ENCODE peak calls at places on chromosome 4, in six cellular contexts. R is neuronal stem cell; G is SW480; X is stimulated activated CD4-positive, alpha-beta T cell treated with anti-CD3 and anti-CD28 coated beads, Interleukin-15, amount 100 ng/mL, for 1 hour; Z is tibial artery; V is activated T-cell treated with anti-CD3 and anti-CD28 coated beads for 1 hour. Q is an unnamed sample.

GRCh38 chr4:153038493-153039311 is 102.6 kb downstream of the FHDC1 start:
- DNase-seq in R (no peak), G (peak), X (no peak), V (no peak), Z (no peak), Q (no peak)

GRCh38 chr4:102723511-102723910 is 37.3 kb downstream of the MANBA start:
- DNase-seq in X (no peak), G (no peak), Z (no peak), R (no peak), V (no peak), Q (no peak)

GRCh38 chr4:10696253-10696652 is 11.7 kb upstream of the CLNK start:
- DNase-seq in G (no peak), V (no peak), R (no peak), X (no peak), Z (no peak), Q (no peak)

GRCh38 chr4:153931804-153932203 is 142.9 kb upstream of the SFRP2 start:
- DNase-seq in G (no peak), Z (no peak), X (no peak), V (no peak), R (no peak), Q (no peak)

GRCh38 chr4:122500852-122501501 is 44.5 kb upstream of the IL2 start:
- DNase-seq in Z (no peak), R (no peak), G (no peak), X (no peak), V (no peak), Q (no peak)

GRCh38 chr4:2934813-2935761 is 28.1 kb downstream of the NOP14 start:
- DNase-seq in Z (peak), R (peak), V (peak), G (peak), X (peak), Q (no peak)

GRCh38 chr4:58940167-58940566 is 1830.0 kb upstream of the IGFBP7 start:
- DNase-seq in R (no peak), V (no peak), Z (no peak), X (no peak), G (no peak), Q (no peak)

GRCh38 chr4:168881754-168882153 is 128.3 kb downstream of the CBR4 start:
- DNase-seq in R (no peak), Z (no peak), G (no peak), V (no peak), X (no peak), Q (no peak)

GRCh38 chr4:25110653-25111329 is 49.5 kb downstream of the SEPSECS start:
- DNase-seq in X (no peak), Z (no peak), V (no peak), R (no peak), G (no peak), Q (no peak)

GRCh38 chr4:20493761-20494353 is 206.4 kb upstream of the PACRGL start:
- DNase-seq in X (no peak), R (no peak), G (no peak), Z (no peak), V (no peak), Q (no peak)

GRCh38 chr4:31088600-31089230 is 368.5 kb downstream of the PCDH7 start:
- DNase-seq in R (no peak), V (no peak), G (no peak), Z (no peak), X (no peak), Q (no peak)

GRCh38 chr4:153764611-153765368 is 5.0 kb upstream of the RNF175 start:
- DNase-seq in G (no peak), Z (no peak), R (no peak), V (no peak), X (no peak), Q (no peak)

GRCh38 chr4:80831383-80832361 is 198.8 kb upstream of the BMP3 start:
- DNase-seq in G (no peak), X (no peak), R (no peak), V (no peak), Z (no peak), Q (no peak)

GRCh38 chr4:78056265-78057129 is 626 bp upstream of the FRAS1 start:
- DNase-seq in V (no peak), R (peak), G (peak), Z (peak), X (no peak), Q (no peak)

GRCh38 chr4:7422098-7422897 is 12.4 kb downstream of the PSAPL1 start:
- DNase-seq in G (no peak), V (no peak), R (no peak), Z (peak), X (no peak), Q (no peak)

GRCh38 chr4:139922625-139923024 is 231.4 kb downstream of the MAML3 start:
- DNase-seq in Z (no peak), V (no peak), X (no peak), R (no peak), G (no peak), Q (no peak)

GRCh38 chr4:134585972-134586371 is 384.4 kb upstream of the PABPC4L start:
- DNase-seq in Z (no peak), G (no peak), V (no peak), R (no peak), X (no peak), Q (no peak)

GRCh38 chr4:85058551-85058950 is 92.1 kb upstream of the WDFY3 start:
- DNase-seq in G (no peak), R (no peak), X (no peak), Z (no peak), V (no peak), Q (no peak)

GRCh38 chr4:7970031-7970946 is 30.6 kb upstream of the AFAP1 start:
- DNase-seq in X (peak), G (peak), V (peak), Z (no peak), R (no peak), Q (no peak)

GRCh38 chr4:61445374-61446063 is 245.4 kb downstream of the ADGRL3 start:
- DNase-seq in Z (no peak), R (no peak), G (no peak), X (no peak), V (no peak), Q (no peak)